ENCODE peak calls at places on chromosome 16, in six cellular contexts. One of them, this sample, is unnamed.

GRCh38 chr16:55842369-55843104 is 9.6 kb upstream of the CES1 start:
- DNase-seq in activated CD4-positive, CD25-positive, alpha-beta regulatory T cell: no peak
- DNase-seq in dorsolateral prefrontal cortex: no peak
- DNase-seq in LNCaP clone FGC: peak
- DNase-seq in neural progenitor cell: peak
- DNase-seq in tibial nerve: peak
- DNase-seq in this sample: peak

GRCh38 chr16:55760665-55761035 is 72.2 kb downstream of the CES1 start:
- DNase-seq in activated CD4-positive, CD25-positive, alpha-beta regulatory T cell: no peak
- DNase-seq in dorsolateral prefrontal cortex: no peak
- DNase-seq in LNCaP clone FGC: no peak
- DNase-seq in neural progenitor cell: no peak
- DNase-seq in tibial nerve: no peak
- DNase-seq in this sample: peak

GRCh38 chr16:19517424-19518089 is 4.3 kb downstream of the GDE1 start:
- DNase-seq in activated CD4-positive, CD25-positive, alpha-beta regulatory T cell: no peak
- DNase-seq in dorsolateral prefrontal cortex: no peak
- DNase-seq in LNCaP clone FGC: no peak
- DNase-seq in neural progenitor cell: no peak
- DNase-seq in tibial nerve: no peak
- DNase-seq in this sample: no peak

GRCh38 chr16:1639840-1640239 is 27.7 kb downstream of the CRAMP1 start:
- DNase-seq in activated CD4-positive, CD25-positive, alpha-beta regulatory T cell: no peak
- DNase-seq in dorsolateral prefrontal cortex: no peak
- DNase-seq in LNCaP clone FGC: no peak
- DNase-seq in neural progenitor cell: no peak
- DNase-seq in tibial nerve: no peak
- DNase-seq in this sample: no peak

GRCh38 chr16:57513371-57514102 is 22.8 kb downstream of the CCDC102A start:
- DNase-seq in activated CD4-positive, CD25-positive, alpha-beta regulatory T cell: no peak
- DNase-seq in dorsolateral prefrontal cortex: no peak
- DNase-seq in LNCaP clone FGC: no peak
- DNase-seq in neural progenitor cell: no peak
- DNase-seq in tibial nerve: no peak
- DNase-seq in this sample: peak

GRCh38 chr16:85157813-85158701 is 45.8 kb upstream of the CIBAR2 start:
- DNase-seq in activated CD4-positive, CD25-positive, alpha-beta regulatory T cell: no peak
- DNase-seq in dorsolateral prefrontal cortex: no peak
- DNase-seq in LNCaP clone FGC: no peak
- DNase-seq in neural progenitor cell: peak
- DNase-seq in tibial nerve: no peak
- DNase-seq in this sample: peak

GRCh38 chr16:67170168-67170947 is at the start of gene NOL3:
- DNase-seq in activated CD4-positive, CD25-positive, alpha-beta regulatory T cell: no peak
- DNase-seq in dorsolateral prefrontal cortex: no peak
- DNase-seq in LNCaP clone FGC: no peak
- DNase-seq in neural progenitor cell: peak
- DNase-seq in tibial nerve: peak
- DNase-seq in this sample: peak

GRCh38 chr16:57485916-57486857 is at the start of gene DOK4:
- DNase-seq in activated CD4-positive, CD25-positive, alpha-beta regulatory T cell: peak
- DNase-seq in dorsolateral prefrontal cortex: peak
- DNase-seq in LNCaP clone FGC: no peak
- DNase-seq in neural progenitor cell: peak
- DNase-seq in tibial nerve: peak
- DNase-seq in this sample: peak

GRCh38 chr16:67248401-67249177 is at the start of gene SLC9A5:
- DNase-seq in activated CD4-positive, CD25-positive, alpha-beta regulatory T cell: no peak
- DNase-seq in dorsolateral prefrontal cortex: no peak
- DNase-seq in LNCaP clone FGC: no peak
- DNase-seq in neural progenitor cell: peak
- DNase-seq in tibial nerve: no peak
- DNase-seq in this sample: peak

GRCh38 chr16:29662729-29663019 is 373 bp upstream of the SPN start:
- DNase-seq in activated CD4-positive, CD25-positive, alpha-beta regulatory T cell: no peak
- DNase-seq in dorsolateral prefrontal cortex: no peak
- DNase-seq in LNCaP clone FGC: no peak
- DNase-seq in neural progenitor cell: no peak
- DNase-seq in tibial nerve: no peak
- DNase-seq in this sample: no peak

GRCh38 chr16:78288915-78289314 is 189.5 kb downstream of the WWOX start:
- DNase-seq in activated CD4-positive, CD25-positive, alpha-beta regulatory T cell: no peak
- DNase-seq in dorsolateral prefrontal cortex: no peak
- DNase-seq in LNCaP clone FGC: no peak
- DNase-seq in neural progenitor cell: no peak
- DNase-seq in tibial nerve: no peak
- DNase-seq in this sample: no peak

GRCh38 chr16:28125592-28125991 is 62.1 kb upstream of the GSG1L start:
- DNase-seq in activated CD4-positive, CD25-positive, alpha-beta regulatory T cell: no peak
- DNase-seq in dorsolateral prefrontal cortex: no peak
- DNase-seq in LNCaP clone FGC: no peak
- DNase-seq in neural progenitor cell: no peak
- DNase-seq in tibial nerve: no peak
- DNase-seq in this sample: no peak

GRCh38 chr16:11497329-11497805 is 89.4 kb downstream of the LITAF start:
- DNase-seq in activated CD4-positive, CD25-positive, alpha-beta regulatory T cell: no peak
- DNase-seq in dorsolateral prefrontal cortex: peak
- DNase-seq in LNCaP clone FGC: peak
- DNase-seq in neural progenitor cell: peak
- DNase-seq in tibial nerve: peak
- DNase-seq in this sample: peak

GRCh38 chr16:29694384-29695195 is 15.6 kb downstream of the QPRT start:
- DNase-seq in activated CD4-positive, CD25-positive, alpha-beta regulatory T cell: no peak
- DNase-seq in dorsolateral prefrontal cortex: no peak
- DNase-seq in LNCaP clone FGC: no peak
- DNase-seq in neural progenitor cell: no peak
- DNase-seq in tibial nerve: no peak
- DNase-seq in this sample: peak

GRCh38 chr16:75908718-75909117 is 182.4 kb upstream of the CPHXL start:
- DNase-seq in activated CD4-positive, CD25-positive, alpha-beta regulatory T cell: no peak
- DNase-seq in dorsolateral prefrontal cortex: no peak
- DNase-seq in LNCaP clone FGC: no peak
- DNase-seq in neural progenitor cell: no peak
- DNase-seq in tibial nerve: no peak
- DNase-seq in this sample: no peak

This sample was measured in H7.